ENCODE peak calls at places on chromosomes 12 and 14, in four cellular contexts. D is KBM-7, E is nephron progenitor cell, V is NCI-H460. T is an unnamed sample.

GRCh38 chr14:58690801-58691516 is 53.2 kb downstream of the DACT1 start:
- DNase-seq in D (no peak), E (no peak), V (no peak), T (no peak)

GRCh38 chr12:130992448-130992847 is 38.7 kb downstream of the ADGRD1 start:
- DNase-seq in D (no peak), E (no peak), V (no peak), T (no peak)

GRCh38 chr12:118292836-118293235 is 79.9 kb downstream of the TAOK3 start:
- DNase-seq in D (no peak), E (no peak), V (no peak), T (no peak)

GRCh38 chr14:92503756-92504491 is 9.7 kb upstream of the RIN3 start:
- DNase-seq in D (no peak), E (no peak), V (no peak), T (peak)

GRCh38 chr14:92515510-92516343 is 2.1 kb downstream of the RIN3 start:
- DNase-seq in D (no peak), E (no peak), V (no peak), T (no peak)

GRCh38 chr12:92886131-92886530 is 43.0 kb downstream of the EEA1 start:
- DNase-seq in D (no peak), E (no peak), V (no peak), T (no peak)

GRCh38 chr14:56474419-56475022 is 105.1 kb upstream of the TMEM260 start:
- DNase-seq in D (peak), E (peak), V (peak), T (no peak)

GRCh38 chr12:59803735-59804134 is 207.9 kb downstream of the SLC16A7 start:
- DNase-seq in D (no peak), E (no peak), V (no peak), T (no peak)

GRCh38 chr12:68579254-68579653 is 31.4 kb upstream of the RAP1B start:
- DNase-seq in D (no peak), E (no peak), V (no peak), T (no peak)

GRCh38 chr14:76948213-76948947 is 80.1 kb downstream of the IRF2BPL start:
- DNase-seq in D (no peak), E (no peak), V (no peak), T (no peak)

T was measured in H54.